ENCODE peak calls at places on chromosome 7, in five cellular contexts. One of them, this sample, is unnamed.

GRCh38 chr7:1122832-1123501 is 35.1 kb downstream of the GPER1 start:
- DNase-seq in tibial nerve: no peak
- DNase-seq in IMR-90: no peak
- DNase-seq in tibial artery: no peak
- DNase-seq in BJ: no peak
- DNase-seq in this sample: no peak

GRCh38 chr7:45026984-45027773 is 27.2 kb downstream of the CCM2 start:
- DNase-seq in tibial nerve: no peak
- DNase-seq in IMR-90: peak; percentile 64
- DNase-seq in tibial artery: no peak
- DNase-seq in BJ: no peak
- DNase-seq in this sample: no peak

GRCh38 chr7:50676079-50676478 is 106.6 kb downstream of the GRB10 start:
- DNase-seq in tibial nerve: no peak
- DNase-seq in IMR-90: no peak
- DNase-seq in tibial artery: no peak
- DNase-seq in BJ: no peak
- DNase-seq in this sample: no peak

GRCh38 chr7:22667562-22668239 is 59.3 kb upstream of the IL6 start:
- DNase-seq in tibial nerve: no peak
- DNase-seq in IMR-90: peak; percentile 95
- DNase-seq in tibial artery: no peak
- DNase-seq in BJ: no peak
- DNase-seq in this sample: no peak

GRCh38 chr7:55104123-55104522 is 85.3 kb downstream of the EGFR start:
- DNase-seq in tibial nerve: no peak
- DNase-seq in IMR-90: no peak
- DNase-seq in tibial artery: peak; percentile 16
- DNase-seq in BJ: no peak
- DNase-seq in this sample: no peak

GRCh38 chr7:158228986-158229385 is 358.6 kb downstream of the PTPRN2 start:
- DNase-seq in tibial nerve: no peak
- DNase-seq in IMR-90: no peak
- DNase-seq in tibial artery: no peak
- DNase-seq in BJ: no peak
- DNase-seq in this sample: no peak

GRCh38 chr7:132557489-132558044 is 18.7 kb downstream of the PLXNA4 start:
- DNase-seq in tibial nerve: no peak
- DNase-seq in IMR-90: no peak
- DNase-seq in tibial artery: no peak
- DNase-seq in BJ: no peak
- DNase-seq in this sample: no peak

GRCh38 chr7:112744818-112745217 is 45.4 kb downstream of the TMEM168 start:
- DNase-seq in tibial nerve: no peak
- DNase-seq in IMR-90: no peak
- DNase-seq in tibial artery: no peak
- DNase-seq in BJ: no peak
- DNase-seq in this sample: no peak

GRCh38 chr7:17663056-17663675 is 277.1 kb downstream of the SNX13 start:
- DNase-seq in tibial nerve: no peak
- DNase-seq in IMR-90: peak; percentile 89
- DNase-seq in tibial artery: no peak
- DNase-seq in BJ: peak; percentile 75
- DNase-seq in this sample: no peak

GRCh38 chr7:2225336-2225735 is 7.4 kb downstream of the MAD1L1 start:
- DNase-seq in tibial nerve: no peak
- DNase-seq in IMR-90: no peak
- DNase-seq in tibial artery: no peak
- DNase-seq in BJ: no peak
- DNase-seq in this sample: no peak

GRCh38 chr7:3495530-3495929 is 194.5 kb downstream of the SDK1 start:
- DNase-seq in tibial nerve: no peak
- DNase-seq in IMR-90: no peak
- DNase-seq in tibial artery: no peak
- DNase-seq in BJ: no peak
- DNase-seq in this sample: no peak

GRCh38 chr7:84913731-84914130 is 273.1 kb downstream of the SEMA3D start:
- DNase-seq in tibial nerve: no peak
- DNase-seq in IMR-90: peak; percentile 66
- DNase-seq in tibial artery: no peak
- DNase-seq in BJ: peak; percentile 11
- DNase-seq in this sample: no peak

GRCh38 chr7:143322646-143323343 is 6.9 kb downstream of the CLCN1 start:
- DNase-seq in tibial nerve: no peak
- DNase-seq in IMR-90: no peak
- DNase-seq in tibial artery: no peak
- DNase-seq in BJ: no peak
- DNase-seq in this sample: no peak

GRCh38 chr7:136134503-136134902 is 157.3 kb upstream of the MTPN start:
- DNase-seq in tibial nerve: no peak
- DNase-seq in IMR-90: peak; percentile 44
- DNase-seq in tibial artery: no peak
- DNase-seq in BJ: no peak
- DNase-seq in this sample: no peak

GRCh38 chr7:136183981-136184380 is 206.8 kb upstream of the MTPN start:
- DNase-seq in tibial nerve: no peak
- DNase-seq in IMR-90: peak; percentile 10
- DNase-seq in tibial artery: no peak
- DNase-seq in BJ: no peak
- DNase-seq in this sample: no peak

GRCh38 chr7:153258686-153259085 is 499.1 kb downstream of the ACTR3B start:
- DNase-seq in tibial nerve: no peak
- DNase-seq in IMR-90: no peak
- DNase-seq in tibial artery: no peak
- DNase-seq in BJ: no peak
- DNase-seq in this sample: no peak

GRCh38 chr7:94056796-94057207 is 52.6 kb upstream of the BET1 start:
- DNase-seq in tibial nerve: no peak
- DNase-seq in IMR-90: peak; percentile 98
- DNase-seq in tibial artery: no peak
- DNase-seq in BJ: peak; percentile 62
- DNase-seq in this sample: no peak

GRCh38 chr7:5456420-5456819 is 32.8 kb upstream of the TNRC18 start:
- DNase-seq in tibial nerve: no peak
- DNase-seq in IMR-90: no peak
- DNase-seq in tibial artery: no peak
- DNase-seq in BJ: no peak
- DNase-seq in this sample: no peak

GRCh38 chr7:100603697-100604077 is 1.5 kb downstream of the PCOLCE start:
- DNase-seq in tibial nerve: no peak
- DNase-seq in IMR-90: peak; percentile 23
- DNase-seq in tibial artery: no peak
- DNase-seq in BJ: no peak
- DNase-seq in this sample: no peak

GRCh38 chr7:155470186-155470487 is 12.2 kb downstream of the EN2 start:
- DNase-seq in tibial nerve: no peak
- DNase-seq in IMR-90: no peak
- DNase-seq in tibial artery: no peak
- DNase-seq in BJ: no peak
- DNase-seq in this sample: no peak

GRCh38 chr7:155471728-155472127 is 13.8 kb downstream of the EN2 start:
- DNase-seq in tibial nerve: no peak
- DNase-seq in IMR-90: no peak
- DNase-seq in tibial artery: no peak
- DNase-seq in BJ: no peak
- DNase-seq in this sample: no peak

GRCh38 chr7:155469311-155470185 is 11.6 kb downstream of the EN2 start:
- DNase-seq in tibial nerve: no peak
- DNase-seq in IMR-90: no peak
- DNase-seq in tibial artery: no peak
- DNase-seq in BJ: no peak
- DNase-seq in this sample: no peak

GRCh38 chr7:155467846-155468821 is 10.2 kb downstream of the EN2 start:
- DNase-seq in tibial nerve: no peak
- DNase-seq in IMR-90: no peak
- DNase-seq in tibial artery: no peak
- DNase-seq in BJ: no peak
- DNase-seq in this sample: no peak

GRCh38 chr7:155470686-155471638 is 13.0 kb downstream of the EN2 start:
- DNase-seq in tibial nerve: no peak
- DNase-seq in IMR-90: no peak
- DNase-seq in tibial artery: no peak
- DNase-seq in BJ: no peak
- DNase-seq in this sample: no peak
- H3K27me3 ChIP-seq in tibial nerve: peaks cover 96% of the 10 kb centered on the region
- H3K27me3 ChIP-seq in IMR-90: peaks cover 76% of the 10 kb centered on the region
- H3K27me3 ChIP-seq in tibial artery: no peaks in the 10 kb centered on the region
- H3K27me3 ChIP-seq in BJ: peaks cover 52% of the 10 kb centered on the region
- H3K27me3 ChIP-seq in this sample: peaks cover 19% of the 10 kb centered on the region

GRCh38 chr7:92769361-92769633 is 67.1 kb downstream of the CDK6 start:
- DNase-seq in tibial nerve: no peak
- DNase-seq in IMR-90: no peak
- DNase-seq in tibial artery: no peak
- DNase-seq in BJ: no peak
- DNase-seq in this sample: no peak

GRCh38 chr7:92768501-92769360 is 67.6 kb downstream of the CDK6 start:
- DNase-seq in tibial nerve: no peak
- DNase-seq in IMR-90: peak; percentile 64
- DNase-seq in tibial artery: no peak
- DNase-seq in BJ: no peak
- DNase-seq in this sample: no peak

GRCh38 chr7:92766461-92767003 is 69.8 kb downstream of the CDK6 start:
- DNase-seq in tibial nerve: no peak
- DNase-seq in IMR-90: peak; percentile 57
- DNase-seq in tibial artery: no peak
- DNase-seq in BJ: no peak
- DNase-seq in this sample: no peak

GRCh38 chr7:92765725-92766124 is 70.6 kb downstream of the CDK6 start:
- DNase-seq in tibial nerve: no peak
- DNase-seq in IMR-90: peak; percentile 88
- DNase-seq in tibial artery: no peak
- DNase-seq in BJ: peak; percentile 53
- DNase-seq in this sample: no peak

DNA sequence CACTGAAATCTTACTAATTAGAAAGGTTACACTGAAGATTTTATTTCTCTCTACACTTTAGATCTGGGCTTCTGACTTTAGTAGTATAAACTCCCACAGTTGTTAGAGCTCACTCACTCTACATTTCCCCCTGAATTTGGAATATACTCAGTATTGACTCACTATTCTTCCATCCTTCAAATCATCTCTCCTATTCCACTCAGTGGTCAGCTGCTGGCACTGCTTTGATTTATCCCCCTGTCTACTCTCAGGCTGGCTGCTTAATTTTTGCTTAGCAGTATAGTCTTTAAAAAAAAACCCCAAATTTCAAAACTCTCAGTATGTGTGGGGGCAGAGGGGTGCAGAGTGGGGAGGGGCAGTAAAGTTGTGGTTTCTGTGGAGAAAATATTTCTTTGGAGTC is 68.9 kb downstream of the CDK6 start:
- DNase-seq in tibial nerve: no peak
- DNase-seq in IMR-90: peak; percentile 53
- DNase-seq in tibial artery: no peak
- DNase-seq in BJ: no peak
- DNase-seq in this sample: no peak
- TF ChIP-seq CTCF in tibial nerve: no peak
- TF ChIP-seq CTCF in IMR-90: peak; percentile 15
- TF ChIP-seq CTCF in tibial artery: no peak
- TF ChIP-seq CTCF in BJ: no peak
- TF ChIP-seq CTCF in this sample: no peak

GRCh38 chr7:30146127-30146612 is 11.4 kb downstream of the MTURN start:
- DNase-seq in tibial nerve: no peak
- DNase-seq in IMR-90: no peak
- DNase-seq in tibial artery: no peak
- DNase-seq in BJ: no peak
- DNase-seq in this sample: no peak
- H3K4me3 ChIP-seq in tibial nerve: no peak overlapping the region
- H3K4me3 ChIP-seq in IMR-90: no peak overlapping the region
- H3K4me3 ChIP-seq in tibial artery: no peak overlapping the region
- H3K4me3 ChIP-seq in BJ: no peak overlapping the region
- H3K4me3 ChIP-seq in this sample: no peak overlapping the region

DNA sequence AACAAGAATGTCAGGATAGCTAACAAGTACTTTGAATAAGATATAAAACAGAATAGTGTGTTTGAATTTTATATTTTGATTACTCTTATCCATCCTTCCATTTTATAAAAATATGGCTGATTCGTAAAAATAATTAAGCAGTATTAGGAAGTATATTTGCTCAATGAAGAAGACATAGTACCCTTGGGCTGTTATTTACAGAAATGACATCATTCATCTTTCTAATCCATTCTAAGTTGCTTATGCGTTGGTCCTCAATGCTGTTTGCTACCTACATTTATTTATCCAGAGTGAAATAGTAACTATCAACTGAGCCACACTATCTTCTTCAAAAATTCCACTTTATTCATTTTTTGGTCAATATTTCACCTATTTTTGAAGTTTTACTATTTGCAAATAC is 2.1 kb upstream of the ZNF804B start:
- DNase-seq in tibial nerve: no peak
- DNase-seq in IMR-90: no peak
- DNase-seq in tibial artery: no peak
- DNase-seq in BJ: no peak
- DNase-seq in this sample: no peak
- H3K27me3 ChIP-seq in tibial nerve: peaks cover 38% of the 10 kb centered on the region
- H3K27me3 ChIP-seq in IMR-90: no peaks in the 10 kb centered on the region
- H3K27me3 ChIP-seq in tibial artery: no peaks in the 10 kb centered on the region
- H3K27me3 ChIP-seq in BJ: peaks cover 3% of the 10 kb centered on the region
- H3K27me3 ChIP-seq in this sample: no peaks in the 10 kb centered on the region

DNA sequence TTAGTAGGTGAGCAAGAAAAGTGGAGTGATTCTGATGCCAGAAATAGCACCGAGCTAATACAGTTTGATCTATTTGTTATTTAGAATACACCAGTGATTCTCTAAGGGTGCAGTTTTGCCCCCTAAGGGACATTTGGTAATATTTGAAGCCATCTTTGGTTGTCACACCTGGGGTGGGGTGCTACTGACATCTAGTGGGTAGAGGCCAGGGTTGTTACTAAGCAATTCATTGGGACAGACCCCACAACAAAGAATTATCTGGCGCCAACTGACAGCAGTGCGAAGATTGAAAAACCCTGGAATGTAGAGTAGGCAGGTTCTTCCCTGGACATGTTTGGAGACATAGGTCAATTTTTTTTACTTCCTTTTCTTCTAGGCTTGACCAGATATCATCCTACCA is 14.6 kb downstream of the PALS2 start:
- DNase-seq in tibial nerve: no peak
- DNase-seq in IMR-90: no peak
- DNase-seq in tibial artery: no peak
- DNase-seq in BJ: no peak
- DNase-seq in this sample: no peak
- TF ChIP-seq CTCF in tibial nerve: no peak
- TF ChIP-seq CTCF in IMR-90: peak; percentile 26
- TF ChIP-seq CTCF in tibial artery: peak; percentile 31
- TF ChIP-seq CTCF in BJ: peak; percentile 19
- TF ChIP-seq CTCF in this sample: peak; percentile 17

GRCh38 chr7:66920769-66921395 is at the start of gene TMEM248:
- DNase-seq in tibial nerve: peak; percentile 79
- DNase-seq in IMR-90: peak; percentile 77
- DNase-seq in tibial artery: peak; percentile 85
- DNase-seq in BJ: peak; percentile 22
- DNase-seq in this sample: peak; percentile 66
- H3K4me3 ChIP-seq in tibial nerve: peak within 1 kb of the TSS; percentile 92
- H3K4me3 ChIP-seq in IMR-90: peak within 1 kb of the TSS; percentile 50
- H3K4me3 ChIP-seq in tibial artery: peak within 1 kb of the TSS; percentile 94
- H3K4me3 ChIP-seq in BJ: peak within 1 kb of the TSS; percentile 95
- H3K4me3 ChIP-seq in this sample: peak within 1 kb of the TSS; percentile 88

DNA sequence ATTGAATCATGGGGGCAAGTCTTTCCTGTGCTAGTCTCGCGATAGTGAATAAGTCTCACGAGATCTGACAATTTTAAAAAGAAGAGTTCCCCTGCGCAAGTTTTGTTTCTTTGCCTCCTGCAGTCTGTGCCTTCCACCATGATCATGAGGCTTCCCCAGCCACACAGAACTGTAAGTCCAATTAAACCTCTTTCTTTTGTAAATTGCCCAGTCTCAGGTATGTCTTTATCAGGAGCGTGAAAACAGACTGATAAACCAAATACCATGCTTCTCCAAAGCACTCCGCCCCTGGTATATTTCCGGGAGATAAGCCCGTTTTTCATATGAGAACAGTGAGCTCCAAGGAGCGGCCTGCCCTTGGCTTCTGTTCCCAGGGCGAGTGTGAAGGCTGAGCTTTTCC is 118.9 kb downstream of the EVX1 start:
- DNase-seq in tibial nerve: no peak
- DNase-seq in IMR-90: no peak
- DNase-seq in tibial artery: no peak
- DNase-seq in BJ: no peak
- DNase-seq in this sample: no peak
- H3K27me3 ChIP-seq in tibial nerve: no peaks in the 10 kb centered on the region
- H3K27me3 ChIP-seq in IMR-90: peaks cover 10% of the 10 kb centered on the region
- H3K27me3 ChIP-seq in tibial artery: no peaks in the 10 kb centered on the region
- H3K27me3 ChIP-seq in BJ: no peaks in the 10 kb centered on the region
- H3K27me3 ChIP-seq in this sample: no peaks in the 10 kb centered on the region